ENCODE peak calls at places on chromosomes 2 and 18, in ten cellular contexts. One of them, this sample, is unnamed.
A peak's percentile ranks its signal among the peaks of the same experiment; 100 is the strongest.

GRCh38 chr2:1766400-1766799 is 22.1 kb upstream of the PXDN start:
- DNase-seq in NCI-H748 treated with DMSO at 0.1 percent for 48 hours: no peak
- DNase-seq in lower lobe of right lung: peak; percentile 28
- DNase-seq in H54: no peak
- DNase-seq in DMS53: no peak
- DNase-seq in WTC11: peak; percentile 54
- DNase-seq in stimulated activated CD8-positive, alpha-beta memory T cell treated with anti-CD3 and anti-CD28 coated beads, Interleukin-15, amount 100 ng/mL, for 1 hour: no peak
- DNase-seq in iris pigment epithelial cell: no peak
- DNase-seq in cardiac fibroblast: no peak
- DNase-seq in RPMI8226: no peak
- DNase-seq in this sample: no peak

GRCh38 chr18:76412818-76413565 is 82.0 kb downstream of the ZNF516 start:
- DNase-seq in H54: no peak
- DNase-seq in RPMI8226: no peak
- DNase-seq in DMS53: no peak
- DNase-seq in iris pigment epithelial cell: peak; percentile 46
- DNase-seq in stimulated activated CD8-positive, alpha-beta memory T cell treated with anti-CD3 and anti-CD28 coated beads, Interleukin-15, amount 100 ng/mL, for 1 hour: no peak
- DNase-seq in WTC11: no peak
- DNase-seq in lower lobe of right lung: no peak
- DNase-seq in cardiac fibroblast: peak; percentile 35
- DNase-seq in NCI-H748 treated with DMSO at 0.1 percent for 48 hours: no peak
- DNase-seq in this sample: no peak

GRCh38 chr2:20584045-20584636 is 66.8 kb downstream of the HS1BP3 start:
- DNase-seq in stimulated activated CD8-positive, alpha-beta memory T cell treated with anti-CD3 and anti-CD28 coated beads, Interleukin-15, amount 100 ng/mL, for 1 hour: no peak
- DNase-seq in iris pigment epithelial cell: no peak
- DNase-seq in NCI-H748 treated with DMSO at 0.1 percent for 48 hours: no peak
- DNase-seq in RPMI8226: no peak
- DNase-seq in DMS53: no peak
- DNase-seq in WTC11: no peak
- DNase-seq in H54: peak; percentile 74
- DNase-seq in cardiac fibroblast: no peak
- DNase-seq in lower lobe of right lung: no peak
- DNase-seq in this sample: no peak

GRCh38 chr2:52639692-52640091 is 1127.9 kb upstream of the CHAC2 start:
- DNase-seq in NCI-H748 treated with DMSO at 0.1 percent for 48 hours: no peak
- DNase-seq in RPMI8226: no peak
- DNase-seq in iris pigment epithelial cell: peak; percentile 78
- DNase-seq in lower lobe of right lung: no peak
- DNase-seq in cardiac fibroblast: no peak
- DNase-seq in DMS53: no peak
- DNase-seq in H54: no peak
- DNase-seq in stimulated activated CD8-positive, alpha-beta memory T cell treated with anti-CD3 and anti-CD28 coated beads, Interleukin-15, amount 100 ng/mL, for 1 hour: no peak
- DNase-seq in WTC11: no peak
- DNase-seq in this sample: no peak

GRCh38 chr2:70511986-70512729 is 41.5 kb downstream of the TGFA start:
- DNase-seq in NCI-H748 treated with DMSO at 0.1 percent for 48 hours: no peak
- DNase-seq in stimulated activated CD8-positive, alpha-beta memory T cell treated with anti-CD3 and anti-CD28 coated beads, Interleukin-15, amount 100 ng/mL, for 1 hour: no peak
- DNase-seq in iris pigment epithelial cell: no peak
- DNase-seq in cardiac fibroblast: no peak
- DNase-seq in H54: no peak
- DNase-seq in WTC11: no peak
- DNase-seq in lower lobe of right lung: no peak
- DNase-seq in DMS53: no peak
- DNase-seq in RPMI8226: no peak
- DNase-seq in this sample: no peak

GRCh38 chr18:48238206-48238605 is 171.0 kb downstream of the ZBTB7C start:
- DNase-seq in H54: no peak
- DNase-seq in stimulated activated CD8-positive, alpha-beta memory T cell treated with anti-CD3 and anti-CD28 coated beads, Interleukin-15, amount 100 ng/mL, for 1 hour: no peak
- DNase-seq in cardiac fibroblast: peak; percentile 31
- DNase-seq in NCI-H748 treated with DMSO at 0.1 percent for 48 hours: no peak
- DNase-seq in DMS53: no peak
- DNase-seq in iris pigment epithelial cell: peak; percentile 11
- DNase-seq in RPMI8226: no peak
- DNase-seq in WTC11: no peak
- DNase-seq in lower lobe of right lung: no peak
- DNase-seq in this sample: no peak

GRCh38 chr18:74419761-74420160 is 37.3 kb downstream of the DIPK1C start:
- DNase-seq in NCI-H748 treated with DMSO at 0.1 percent for 48 hours: no peak
- DNase-seq in H54: no peak
- DNase-seq in WTC11: no peak
- DNase-seq in iris pigment epithelial cell: no peak
- DNase-seq in cardiac fibroblast: no peak
- DNase-seq in lower lobe of right lung: no peak
- DNase-seq in DMS53: no peak
- DNase-seq in stimulated activated CD8-positive, alpha-beta memory T cell treated with anti-CD3 and anti-CD28 coated beads, Interleukin-15, amount 100 ng/mL, for 1 hour: no peak
- DNase-seq in RPMI8226: no peak
- DNase-seq in this sample: no peak

GRCh38 chr2:42385225-42385624 is 24.2 kb upstream of the COX7A2L start:
- DNase-seq in cardiac fibroblast: no peak
- DNase-seq in lower lobe of right lung: no peak
- DNase-seq in DMS53: peak; percentile 21
- DNase-seq in H54: no peak
- DNase-seq in iris pigment epithelial cell: no peak
- DNase-seq in RPMI8226: no peak
- DNase-seq in WTC11: peak; percentile 54
- DNase-seq in stimulated activated CD8-positive, alpha-beta memory T cell treated with anti-CD3 and anti-CD28 coated beads, Interleukin-15, amount 100 ng/mL, for 1 hour: no peak
- DNase-seq in NCI-H748 treated with DMSO at 0.1 percent for 48 hours: no peak
- DNase-seq in this sample: peak; percentile 50

GRCh38 chr18:44887227-44887631 is 206.5 kb downstream of the SETBP1 start:
- DNase-seq in WTC11: no peak
- DNase-seq in NCI-H748 treated with DMSO at 0.1 percent for 48 hours: no peak
- DNase-seq in H54: no peak
- DNase-seq in stimulated activated CD8-positive, alpha-beta memory T cell treated with anti-CD3 and anti-CD28 coated beads, Interleukin-15, amount 100 ng/mL, for 1 hour: no peak
- DNase-seq in cardiac fibroblast: peak; percentile 79
- DNase-seq in DMS53: peak; percentile 63
- DNase-seq in RPMI8226: peak; percentile 10
- DNase-seq in lower lobe of right lung: no peak
- DNase-seq in iris pigment epithelial cell: peak; percentile 34
- DNase-seq in this sample: peak; percentile 1

GRCh38 chr2:68292108-68292710 is 27.5 kb downstream of the CNRIP1 start:
- DNase-seq in H54: peak; percentile 19
- DNase-seq in NCI-H748 treated with DMSO at 0.1 percent for 48 hours: no peak
- DNase-seq in lower lobe of right lung: no peak
- DNase-seq in WTC11: no peak
- DNase-seq in cardiac fibroblast: peak; percentile 37
- DNase-seq in stimulated activated CD8-positive, alpha-beta memory T cell treated with anti-CD3 and anti-CD28 coated beads, Interleukin-15, amount 100 ng/mL, for 1 hour: no peak
- DNase-seq in RPMI8226: peak; percentile 81
- DNase-seq in DMS53: peak; percentile 71
- DNase-seq in iris pigment epithelial cell: peak; percentile 40
- DNase-seq in this sample: peak; percentile 63

GRCh38 chr2:173090291-173090877 is 14.7 kb downstream of the MAP3K20 start:
- DNase-seq in NCI-H748 treated with DMSO at 0.1 percent for 48 hours: no peak
- DNase-seq in iris pigment epithelial cell: peak; percentile 83
- DNase-seq in H54: no peak
- DNase-seq in RPMI8226: no peak
- DNase-seq in cardiac fibroblast: peak; percentile 79
- DNase-seq in lower lobe of right lung: no peak
- DNase-seq in stimulated activated CD8-positive, alpha-beta memory T cell treated with anti-CD3 and anti-CD28 coated beads, Interleukin-15, amount 100 ng/mL, for 1 hour: no peak
- DNase-seq in WTC11: no peak
- DNase-seq in DMS53: no peak
- DNase-seq in this sample: no peak

GRCh38 chr2:1835581-1836201 is 91.4 kb upstream of the PXDN start:
- DNase-seq in WTC11: no peak
- DNase-seq in RPMI8226: peak; percentile 26
- DNase-seq in DMS53: no peak
- DNase-seq in H54: no peak
- DNase-seq in iris pigment epithelial cell: no peak
- DNase-seq in lower lobe of right lung: no peak
- DNase-seq in NCI-H748 treated with DMSO at 0.1 percent for 48 hours: no peak
- DNase-seq in cardiac fibroblast: no peak
- DNase-seq in stimulated activated CD8-positive, alpha-beta memory T cell treated with anti-CD3 and anti-CD28 coated beads, Interleukin-15, amount 100 ng/mL, for 1 hour: no peak
- DNase-seq in this sample: no peak

GRCh38 chr18:32879497-32879896 is 106.7 kb upstream of the KLHL14 start:
- DNase-seq in WTC11: no peak
- DNase-seq in lower lobe of right lung: no peak
- DNase-seq in iris pigment epithelial cell: peak; percentile 40
- DNase-seq in cardiac fibroblast: no peak
- DNase-seq in H54: no peak
- DNase-seq in stimulated activated CD8-positive, alpha-beta memory T cell treated with anti-CD3 and anti-CD28 coated beads, Interleukin-15, amount 100 ng/mL, for 1 hour: no peak
- DNase-seq in DMS53: no peak
- DNase-seq in RPMI8226: no peak
- DNase-seq in NCI-H748 treated with DMSO at 0.1 percent for 48 hours: no peak
- DNase-seq in this sample: no peak

GRCh38 chr2:62321370-62321769 is 125.5 kb downstream of the B3GNT2 start:
- DNase-seq in lower lobe of right lung: no peak
- DNase-seq in stimulated activated CD8-positive, alpha-beta memory T cell treated with anti-CD3 and anti-CD28 coated beads, Interleukin-15, amount 100 ng/mL, for 1 hour: no peak
- DNase-seq in iris pigment epithelial cell: no peak
- DNase-seq in RPMI8226: no peak
- DNase-seq in WTC11: no peak
- DNase-seq in H54: no peak
- DNase-seq in cardiac fibroblast: no peak
- DNase-seq in NCI-H748 treated with DMSO at 0.1 percent for 48 hours: no peak
- DNase-seq in DMS53: no peak
- DNase-seq in this sample: no peak

GRCh38 chr2:140895378-140895777 is 1235.4 kb downstream of the LRP1B start:
- DNase-seq in iris pigment epithelial cell: no peak
- DNase-seq in DMS53: no peak
- DNase-seq in RPMI8226: no peak
- DNase-seq in WTC11: peak; percentile 26
- DNase-seq in stimulated activated CD8-positive, alpha-beta memory T cell treated with anti-CD3 and anti-CD28 coated beads, Interleukin-15, amount 100 ng/mL, for 1 hour: no peak
- DNase-seq in H54: no peak
- DNase-seq in NCI-H748 treated with DMSO at 0.1 percent for 48 hours: no peak
- DNase-seq in lower lobe of right lung: no peak
- DNase-seq in cardiac fibroblast: no peak
- DNase-seq in this sample: no peak

GRCh38 chr2:15782009-15782751 is 158.2 kb upstream of the MYCN start:
- DNase-seq in stimulated activated CD8-positive, alpha-beta memory T cell treated with anti-CD3 and anti-CD28 coated beads, Interleukin-15, amount 100 ng/mL, for 1 hour: no peak
- DNase-seq in cardiac fibroblast: peak; percentile 15
- DNase-seq in WTC11: no peak
- DNase-seq in DMS53: peak; percentile 71
- DNase-seq in RPMI8226: no peak
- DNase-seq in NCI-H748 treated with DMSO at 0.1 percent for 48 hours: no peak
- DNase-seq in lower lobe of right lung: no peak
- DNase-seq in iris pigment epithelial cell: peak; percentile 17
- DNase-seq in H54: no peak
- DNase-seq in this sample: peak; percentile 20

GRCh38 chr2:32632089-32632488 is 4.2 kb downstream of the TTC27 start:
- DNase-seq in H54: peak; percentile 47
- DNase-seq in cardiac fibroblast: peak; percentile 52
- DNase-seq in WTC11: no peak
- DNase-seq in NCI-H748 treated with DMSO at 0.1 percent for 48 hours: no peak
- DNase-seq in iris pigment epithelial cell: peak; percentile 83
- DNase-seq in DMS53: peak; percentile 5
- DNase-seq in RPMI8226: no peak
- DNase-seq in stimulated activated CD8-positive, alpha-beta memory T cell treated with anti-CD3 and anti-CD28 coated beads, Interleukin-15, amount 100 ng/mL, for 1 hour: no peak
- DNase-seq in lower lobe of right lung: no peak
- DNase-seq in this sample: peak; percentile 27

GRCh38 chr18:47758000-47758399 is 172.5 kb downstream of the SMAD2 start:
- DNase-seq in DMS53: peak; percentile 46
- DNase-seq in cardiac fibroblast: peak; percentile 5
- DNase-seq in RPMI8226: peak; percentile 40
- DNase-seq in H54: no peak
- DNase-seq in stimulated activated CD8-positive, alpha-beta memory T cell treated with anti-CD3 and anti-CD28 coated beads, Interleukin-15, amount 100 ng/mL, for 1 hour: no peak
- DNase-seq in WTC11: no peak
- DNase-seq in NCI-H748 treated with DMSO at 0.1 percent for 48 hours: no peak
- DNase-seq in lower lobe of right lung: no peak
- DNase-seq in iris pigment epithelial cell: peak; percentile 11
- DNase-seq in this sample: no peak

GRCh38 chr2:238097201-238097987 is 2.7 kb upstream of the ESPNL start:
- DNase-seq in NCI-H748 treated with DMSO at 0.1 percent for 48 hours: no peak
- DNase-seq in iris pigment epithelial cell: no peak
- DNase-seq in H54: no peak
- DNase-seq in RPMI8226: no peak
- DNase-seq in lower lobe of right lung: no peak
- DNase-seq in WTC11: no peak
- DNase-seq in cardiac fibroblast: no peak
- DNase-seq in DMS53: no peak
- DNase-seq in stimulated activated CD8-positive, alpha-beta memory T cell treated with anti-CD3 and anti-CD28 coated beads, Interleukin-15, amount 100 ng/mL, for 1 hour: no peak
- DNase-seq in this sample: no peak

GRCh38 chr2:224982226-224982625 is 60.0 kb downstream of the DOCK10 start:
- DNase-seq in RPMI8226: no peak
- DNase-seq in cardiac fibroblast: peak; percentile 53
- DNase-seq in WTC11: no peak
- DNase-seq in NCI-H748 treated with DMSO at 0.1 percent for 48 hours: peak; percentile 55
- DNase-seq in stimulated activated CD8-positive, alpha-beta memory T cell treated with anti-CD3 and anti-CD28 coated beads, Interleukin-15, amount 100 ng/mL, for 1 hour: no peak
- DNase-seq in DMS53: peak; percentile 45
- DNase-seq in H54: no peak
- DNase-seq in iris pigment epithelial cell: no peak
- DNase-seq in lower lobe of right lung: no peak
- DNase-seq in this sample: no peak

GRCh38 chr2:172253190-172254052 is 150.7 kb upstream of the DLX2 start:
- DNase-seq in stimulated activated CD8-positive, alpha-beta memory T cell treated with anti-CD3 and anti-CD28 coated beads, Interleukin-15, amount 100 ng/mL, for 1 hour: no peak
- DNase-seq in DMS53: peak; percentile 100
- DNase-seq in NCI-H748 treated with DMSO at 0.1 percent for 48 hours: no peak
- DNase-seq in H54: peak; percentile 67
- DNase-seq in cardiac fibroblast: peak; percentile 100
- DNase-seq in iris pigment epithelial cell: peak; percentile 99
- DNase-seq in RPMI8226: no peak
- DNase-seq in WTC11: no peak
- DNase-seq in lower lobe of right lung: no peak
- DNase-seq in this sample: peak; percentile 75

GRCh38 chr2:85661139-85661858 is 6.7 kb downstream of the SFTPB start:
- DNase-seq in cardiac fibroblast: no peak
- DNase-seq in WTC11: no peak
- DNase-seq in NCI-H748 treated with DMSO at 0.1 percent for 48 hours: no peak
- DNase-seq in stimulated activated CD8-positive, alpha-beta memory T cell treated with anti-CD3 and anti-CD28 coated beads, Interleukin-15, amount 100 ng/mL, for 1 hour: no peak
- DNase-seq in lower lobe of right lung: peak; percentile 67
- DNase-seq in H54: no peak
- DNase-seq in DMS53: no peak
- DNase-seq in iris pigment epithelial cell: no peak
- DNase-seq in RPMI8226: no peak
- DNase-seq in this sample: no peak

GRCh38 chr2:228526687-228527086 is 345.2 kb upstream of the SPHKAP start:
- DNase-seq in DMS53: no peak
- DNase-seq in lower lobe of right lung: no peak
- DNase-seq in WTC11: no peak
- DNase-seq in NCI-H748 treated with DMSO at 0.1 percent for 48 hours: no peak
- DNase-seq in RPMI8226: no peak
- DNase-seq in iris pigment epithelial cell: no peak
- DNase-seq in H54: no peak
- DNase-seq in stimulated activated CD8-positive, alpha-beta memory T cell treated with anti-CD3 and anti-CD28 coated beads, Interleukin-15, amount 100 ng/mL, for 1 hour: no peak
- DNase-seq in cardiac fibroblast: no peak
- DNase-seq in this sample: no peak

GRCh38 chr18:49934457-49934856 is 121.1 kb upstream of the ACAA2 start:
- DNase-seq in iris pigment epithelial cell: no peak
- DNase-seq in H54: no peak
- DNase-seq in NCI-H748 treated with DMSO at 0.1 percent for 48 hours: no peak
- DNase-seq in WTC11: no peak
- DNase-seq in lower lobe of right lung: no peak
- DNase-seq in cardiac fibroblast: no peak
- DNase-seq in RPMI8226: no peak
- DNase-seq in stimulated activated CD8-positive, alpha-beta memory T cell treated with anti-CD3 and anti-CD28 coated beads, Interleukin-15, amount 100 ng/mL, for 1 hour: no peak
- DNase-seq in DMS53: no peak
- DNase-seq in this sample: no peak

GRCh38 chr2:100021798-100022197 is 120.6 kb downstream of the AFF3 start:
- DNase-seq in cardiac fibroblast: no peak
- DNase-seq in NCI-H748 treated with DMSO at 0.1 percent for 48 hours: no peak
- DNase-seq in H54: no peak
- DNase-seq in DMS53: no peak
- DNase-seq in stimulated activated CD8-positive, alpha-beta memory T cell treated with anti-CD3 and anti-CD28 coated beads, Interleukin-15, amount 100 ng/mL, for 1 hour: no peak
- DNase-seq in lower lobe of right lung: no peak
- DNase-seq in iris pigment epithelial cell: no peak
- DNase-seq in WTC11: no peak
- DNase-seq in RPMI8226: no peak
- DNase-seq in this sample: no peak

GRCh38 chr18:8358066-8358795 is 251.0 kb upstream of the RAB12 start:
- DNase-seq in lower lobe of right lung: no peak
- DNase-seq in WTC11: no peak
- DNase-seq in RPMI8226: no peak
- DNase-seq in cardiac fibroblast: no peak
- DNase-seq in H54: no peak
- DNase-seq in iris pigment epithelial cell: no peak
- DNase-seq in NCI-H748 treated with DMSO at 0.1 percent for 48 hours: no peak
- DNase-seq in DMS53: no peak
- DNase-seq in stimulated activated CD8-positive, alpha-beta memory T cell treated with anti-CD3 and anti-CD28 coated beads, Interleukin-15, amount 100 ng/mL, for 1 hour: no peak
- DNase-seq in this sample: no peak

GRCh38 chr2:27263287-27264252 is 723 bp upstream of the SLC30A3 start:
- DNase-seq in H54: no peak
- DNase-seq in stimulated activated CD8-positive, alpha-beta memory T cell treated with anti-CD3 and anti-CD28 coated beads, Interleukin-15, amount 100 ng/mL, for 1 hour: no peak
- DNase-seq in iris pigment epithelial cell: no peak
- DNase-seq in lower lobe of right lung: no peak
- DNase-seq in cardiac fibroblast: no peak
- DNase-seq in DMS53: peak; percentile 51
- DNase-seq in RPMI8226: peak; percentile 29
- DNase-seq in NCI-H748 treated with DMSO at 0.1 percent for 48 hours: peak; percentile 25
- DNase-seq in WTC11: no peak
- DNase-seq in this sample: no peak

GRCh38 chr2:20577495-20578235 is 73.2 kb downstream of the HS1BP3 start:
- DNase-seq in RPMI8226: no peak
- DNase-seq in NCI-H748 treated with DMSO at 0.1 percent for 48 hours: no peak
- DNase-seq in DMS53: no peak
- DNase-seq in iris pigment epithelial cell: no peak
- DNase-seq in lower lobe of right lung: peak; percentile 46
- DNase-seq in cardiac fibroblast: peak; percentile 72
- DNase-seq in WTC11: no peak
- DNase-seq in H54: peak; percentile 68
- DNase-seq in stimulated activated CD8-positive, alpha-beta memory T cell treated with anti-CD3 and anti-CD28 coated beads, Interleukin-15, amount 100 ng/mL, for 1 hour: no peak
- DNase-seq in this sample: peak; percentile 41

This sample was measured in A549.